ENCODE peak calls at places on chromosomes 6 and 20, in six cellular contexts. H is fibroblast of lung, Z is endothelial cell of umbilical vein, R is A673, C is stomach, T is heart right ventricle. F is an unnamed sample.

GRCh38 chr20:49885558-49886332 is 29.6 kb downstream of the SPATA2 start:
- DNase-seq in H (no peak), Z (no peak), R (no peak), C (no peak), T (no peak), F (no peak)

GRCh38 chr6:46097381-46097780 is 32.4 kb upstream of the ENPP4 start:
- DNase-seq in H (no peak), Z (no peak), R (no peak), C (no peak), T (no peak), F (no peak)

GRCh38 chr6:40912158-40912946 is 126.7 kb downstream of the UNC5CL start:
- DNase-seq in H (no peak), Z (peak; percentile 34), R (peak; percentile 43), C (peak; percentile 68), T (no peak), F (no peak)

GRCh38 chr6:114998492-114998891 is 655.7 kb upstream of the HS3ST5 start:
- DNase-seq in H (no peak), Z (no peak), R (no peak), C (no peak), T (no peak), F (no peak)

GRCh38 chr6:170404036-170404435 is 97.5 kb downstream of the FAM120B start:
- DNase-seq in H (peak; percentile 82), Z (no peak), R (no peak), C (no peak), T (no peak), F (no peak)

GRCh38 chr6:111478749-111479148 is 4.3 kb downstream of the REV3L start:
- DNase-seq in H (peak; percentile 69), Z (peak; percentile 70), R (peak; percentile 88), C (no peak), T (no peak), F (no peak)

GRCh38 chr6:125356888-125357287 is 55.1 kb upstream of the HDDC2 start:
- DNase-seq in H (no peak), Z (no peak), R (no peak), C (no peak), T (no peak), F (no peak)

GRCh38 chr20:15310361-15310760 is 972.9 kb upstream of the FLRT3 start:
- DNase-seq in H (no peak), Z (peak; percentile 49), R (no peak), C (no peak), T (no peak), F (no peak)

DNA sequence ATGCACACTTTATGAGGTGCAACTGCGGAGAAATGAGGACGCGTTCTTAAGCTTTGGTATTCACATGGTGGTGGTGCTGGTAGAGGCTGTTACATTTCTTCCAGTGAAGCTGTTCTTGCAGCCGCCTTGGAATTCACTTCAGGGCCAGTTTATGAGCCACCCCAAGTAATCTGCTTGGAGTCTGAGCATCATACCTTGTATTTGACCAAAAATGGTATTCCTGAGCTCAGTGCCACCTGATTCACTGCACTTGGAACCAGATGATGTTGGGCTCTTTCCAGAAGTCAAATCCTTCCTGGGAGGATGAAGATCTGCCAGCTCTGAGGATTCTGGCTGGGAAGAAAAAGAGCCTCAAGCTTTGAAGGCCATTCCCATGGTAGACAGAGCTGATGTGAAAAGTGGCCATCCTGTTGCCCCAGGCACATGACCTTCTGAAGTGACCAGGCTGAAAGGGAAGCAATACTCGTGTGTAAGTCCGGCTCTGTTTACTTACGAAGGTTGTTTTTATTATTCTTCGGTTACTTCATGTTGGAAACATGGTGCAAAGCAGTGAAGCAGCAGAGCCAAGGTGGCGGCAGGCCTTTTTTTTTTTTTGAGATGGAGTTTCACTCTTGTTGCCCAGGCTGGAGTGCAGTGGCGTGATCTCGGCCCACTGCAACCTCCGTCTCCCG is 7.7 kb downstream of the MANBAL start:
- DNase-seq in H (peak; percentile 97), Z (no peak), R (no peak), C (no peak), T (no peak), F (no peak)
- H3K27ac ChIP-seq in H (peak overlapping the region; percentile 51), Z (no peak overlapping the region), R (no peak overlapping the region), C (peak overlapping the region; percentile 73), T (no peak overlapping the region), F (peak overlapping the region; percentile 29)

GRCh38 chr20:46715292-46715756 is 5.9 kb downstream of the SLC2A10 start:
- DNase-seq in H (peak; percentile 65), Z (no peak), R (no peak), C (peak; percentile 41), T (no peak), F (no peak)
- H3K27ac ChIP-seq in H (no peak overlapping the region), Z (no peak overlapping the region), R (no peak overlapping the region), C (peak overlapping the region; percentile 9), T (no peak overlapping the region), F (no peak overlapping the region)

GRCh38 chr20:33278700-33279099 is 4.3 kb upstream of the BPIFB1 start:
- DNase-seq in H (no peak), Z (no peak), R (no peak), C (no peak), T (no peak), F (no peak)
- H3K27ac ChIP-seq in H (no peak overlapping the region), Z (no peak overlapping the region), R (no peak overlapping the region), C (peak overlapping the region; percentile 79), T (no peak overlapping the region), F (no peak overlapping the region)

GRCh38 chr6:134166529-134167221 is 114.3 kb upstream of the SLC2A12 start:
- DNase-seq in H (no peak), Z (no peak), R (no peak), C (peak; percentile 41), T (no peak), F (no peak)
- H3K27ac ChIP-seq in H (no peak overlapping the region), Z (no peak overlapping the region), R (no peak overlapping the region), C (peak overlapping the region; percentile 10), T (no peak overlapping the region), F (no peak overlapping the region)

DNA sequence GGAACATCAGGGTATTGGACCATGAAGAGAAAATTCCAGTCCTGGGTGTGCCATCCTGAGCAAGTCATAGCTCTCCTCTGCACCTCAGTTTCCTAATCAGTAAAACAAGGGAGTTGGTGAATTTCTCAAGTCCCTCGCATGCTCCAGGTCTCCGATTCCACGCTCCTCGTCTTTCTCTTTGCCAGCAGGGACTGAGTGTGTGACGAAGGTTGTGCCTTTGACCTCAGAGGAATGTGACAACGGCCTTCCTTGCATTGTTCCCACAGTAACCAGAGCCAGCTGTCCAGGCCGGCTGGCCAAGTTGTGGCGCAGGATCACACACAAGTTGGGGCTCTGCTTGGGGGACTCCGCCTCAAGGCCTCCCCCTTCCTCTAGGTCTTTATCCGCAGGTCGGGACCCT is 217.3 kb downstream of the ATXN1 start:
- DNase-seq in H (peak; percentile 39), Z (peak; percentile 37), R (no peak), C (no peak), T (peak; percentile 62), F (peak; percentile 56)
- H3K27ac ChIP-seq in H (no peak overlapping the region), Z (no peak overlapping the region), R (no peak overlapping the region), C (no peak overlapping the region), T (peak overlapping the region; percentile 86), F (peak overlapping the region; percentile 86)

DNA sequence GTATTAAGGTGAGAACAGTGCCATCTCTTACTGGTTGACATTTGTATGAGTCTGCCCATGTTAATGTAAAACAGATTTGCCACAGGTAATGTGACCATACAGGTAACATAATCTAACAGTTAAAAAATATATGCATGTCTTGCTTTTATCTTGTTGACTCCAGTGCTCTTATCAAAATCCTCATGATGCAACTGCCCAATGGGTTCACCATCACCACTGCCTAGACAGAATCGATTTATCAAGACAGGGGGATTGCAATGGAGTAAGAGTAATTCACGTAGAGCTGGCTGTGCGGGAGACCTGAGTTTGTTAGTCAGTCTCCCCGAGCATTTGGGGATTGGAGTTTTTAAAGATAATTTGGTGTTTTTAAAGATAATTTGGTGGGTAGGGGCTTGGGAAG is 19.2 kb downstream of the SNX9 start:
- DNase-seq in H (no peak), Z (no peak), R (no peak), C (no peak), T (no peak), F (no peak)
- H3K27ac ChIP-seq in H (no peak overlapping the region), Z (no peak overlapping the region), R (no peak overlapping the region), C (no peak overlapping the region), T (no peak overlapping the region), F (no peak overlapping the region)

GRCh38 chr20:730005-730404 is 38.3 kb downstream of the SLC52A3 start:
- DNase-seq in H (no peak), Z (no peak), R (no peak), C (no peak), T (no peak), F (no peak)

GRCh38 chr20:725491-725890 is 42.8 kb downstream of the SLC52A3 start:
- DNase-seq in H (no peak), Z (no peak), R (no peak), C (no peak), T (no peak), F (no peak)

GRCh38 chr20:731891-732560 is 36.3 kb downstream of the SLC52A3 start:
- DNase-seq in H (no peak), Z (no peak), R (no peak), C (no peak), T (no peak), F (no peak)

GRCh38 chr20:726160-726559 is 42.1 kb downstream of the SLC52A3 start:
- DNase-seq in H (no peak), Z (no peak), R (no peak), C (no peak), T (no peak), F (no peak)

DNA sequence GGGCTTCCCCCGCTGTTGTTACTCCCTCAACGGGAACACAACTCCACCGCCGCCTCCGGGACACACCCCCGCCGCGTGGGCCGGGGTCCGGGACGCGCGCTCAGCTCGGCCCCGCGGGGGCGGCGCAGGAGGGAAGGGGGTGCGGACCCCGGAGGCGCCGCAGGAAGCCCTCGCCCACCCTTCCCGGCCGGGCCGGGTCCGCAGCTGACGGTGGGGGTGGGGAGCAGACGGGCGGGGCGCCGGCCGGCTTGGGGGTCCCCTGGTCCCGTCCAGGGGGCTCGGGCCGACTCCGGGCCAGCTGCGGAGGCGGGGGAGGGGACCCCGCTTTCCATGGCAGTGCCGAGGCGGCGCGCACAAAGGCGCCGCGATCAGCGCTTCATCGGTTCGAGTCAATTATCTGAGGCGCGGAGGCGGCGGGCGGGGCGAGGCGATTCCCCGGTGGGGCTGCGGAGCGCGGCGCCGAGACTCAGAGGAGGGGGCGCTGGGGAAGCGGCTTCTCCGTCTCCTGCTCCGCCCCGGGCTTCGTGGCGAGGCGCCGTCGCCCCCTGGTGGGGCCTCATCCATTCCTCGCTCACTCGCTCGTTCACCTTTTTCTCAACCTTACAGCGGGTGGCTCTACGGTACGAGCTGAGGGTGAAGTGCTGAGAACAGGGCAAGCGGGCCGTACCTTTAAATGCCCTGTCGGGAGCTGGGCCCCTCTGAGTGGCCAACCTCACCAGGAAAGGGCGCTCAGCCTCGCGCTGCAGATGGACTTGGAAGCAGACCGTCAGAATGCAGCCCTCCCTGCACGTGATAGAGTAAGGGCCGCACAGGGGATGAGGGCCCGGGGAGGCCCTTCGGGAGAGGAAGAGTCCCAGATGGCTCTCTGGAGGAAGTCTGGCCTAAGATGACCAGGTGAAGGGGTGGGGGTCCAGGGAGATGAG is 40.0 kb downstream of the SLC52A3 start:
- DNase-seq in H (peak; percentile 37), Z (peak; percentile 48), R (peak; percentile 69), C (peak; percentile 60), T (peak; percentile 66), F (peak; percentile 59)
- H3K27ac ChIP-seq in H (no peak overlapping the region), Z (no peak overlapping the region), R (no peak overlapping the region), C (no peak overlapping the region), T (no peak overlapping the region), F (no peak overlapping the region)

F was measured in left ventricle myocardium inferior.